ENCODE peak calls at places on chromosomes 5 and 9, in five cellular contexts. One of them, this sample, is unnamed.

GRCh38 chr9:92980085-92980745 is 32.9 kb downstream of the FGD3 start:
- DNase-seq in progenitor cell of endocrine pancreas: no peak
- DNase-seq in HCT116: peak; percentile 42
- DNase-seq in glutamatergic neuron: no peak
- DNase-seq in Peyer's patch: peak; percentile 28
- DNase-seq in this sample: no peak

GRCh38 chr9:124882221-124882620 is 20.3 kb downstream of the ARPC5L start:
- DNase-seq in progenitor cell of endocrine pancreas: no peak
- DNase-seq in HCT116: no peak
- DNase-seq in glutamatergic neuron: no peak
- DNase-seq in Peyer's patch: no peak
- DNase-seq in this sample: no peak

GRCh38 chr5:91302335-91302734 is 80.8 kb downstream of the ARRDC3 start:
- DNase-seq in progenitor cell of endocrine pancreas: no peak
- DNase-seq in HCT116: no peak
- DNase-seq in glutamatergic neuron: no peak
- DNase-seq in Peyer's patch: no peak
- DNase-seq in this sample: no peak

GRCh38 chr5:103424453-103425205 is 138.0 kb downstream of the NUDT12 start:
- DNase-seq in progenitor cell of endocrine pancreas: no peak
- DNase-seq in HCT116: no peak
- DNase-seq in glutamatergic neuron: no peak
- DNase-seq in Peyer's patch: no peak
- DNase-seq in this sample: no peak

GRCh38 chr9:4435197-4435596 is 55.1 kb upstream of the SLC1A1 start:
- DNase-seq in progenitor cell of endocrine pancreas: no peak
- DNase-seq in HCT116: no peak
- DNase-seq in glutamatergic neuron: no peak
- DNase-seq in Peyer's patch: no peak
- DNase-seq in this sample: no peak

GRCh38 chr5:62621280-62621679 is 42.7 kb downstream of the LRRC70 start:
- DNase-seq in progenitor cell of endocrine pancreas: no peak
- DNase-seq in HCT116: no peak
- DNase-seq in glutamatergic neuron: peak; percentile 32
- DNase-seq in Peyer's patch: no peak
- DNase-seq in this sample: no peak

GRCh38 chr5:146034127-146034526 is 71.2 kb downstream of the PLAC8L1 start:
- DNase-seq in progenitor cell of endocrine pancreas: no peak
- DNase-seq in HCT116: no peak
- DNase-seq in glutamatergic neuron: no peak
- DNase-seq in Peyer's patch: no peak
- DNase-seq in this sample: no peak

GRCh38 chr9:109751253-109751652 is 28.7 kb upstream of the PALM2AKAP2 start:
- DNase-seq in progenitor cell of endocrine pancreas: no peak
- DNase-seq in HCT116: no peak
- DNase-seq in glutamatergic neuron: no peak
- DNase-seq in Peyer's patch: no peak
- DNase-seq in this sample: no peak

GRCh38 chr9:76887003-76887821 is 18.7 kb downstream of the PRUNE2 start:
- DNase-seq in progenitor cell of endocrine pancreas: no peak
- DNase-seq in HCT116: no peak
- DNase-seq in glutamatergic neuron: no peak
- DNase-seq in Peyer's patch: peak; percentile 82
- DNase-seq in this sample: no peak

GRCh38 chr9:99855467-99856176 is 33.9 kb downstream of the NR4A3 start:
- DNase-seq in progenitor cell of endocrine pancreas: no peak
- DNase-seq in HCT116: no peak
- DNase-seq in glutamatergic neuron: no peak
- DNase-seq in Peyer's patch: no peak
- DNase-seq in this sample: no peak

GRCh38 chr5:28216939-28217360 is 1178.6 kb upstream of the CDH9 start:
- DNase-seq in progenitor cell of endocrine pancreas: no peak
- DNase-seq in HCT116: no peak
- DNase-seq in glutamatergic neuron: no peak
- DNase-seq in Peyer's patch: no peak
- DNase-seq in this sample: no peak

GRCh38 chr5:60883229-60883628 is 39.2 kb upstream of the ELOVL7 start:
- DNase-seq in progenitor cell of endocrine pancreas: no peak
- DNase-seq in HCT116: peak; percentile 6
- DNase-seq in glutamatergic neuron: no peak
- DNase-seq in Peyer's patch: no peak
- DNase-seq in this sample: no peak

GRCh38 chr9:21653589-21653988 is 148.8 kb upstream of the MTAP start:
- DNase-seq in progenitor cell of endocrine pancreas: no peak
- DNase-seq in HCT116: no peak
- DNase-seq in glutamatergic neuron: no peak
- DNase-seq in Peyer's patch: no peak
- DNase-seq in this sample: no peak

GRCh38 chr5:143208781-143209510 is 194.5 kb downstream of the NR3C1 start:
- DNase-seq in progenitor cell of endocrine pancreas: no peak
- DNase-seq in HCT116: no peak
- DNase-seq in glutamatergic neuron: no peak
- DNase-seq in Peyer's patch: no peak
- DNase-seq in this sample: no peak

GRCh38 chr5:138905541-138905940 is 30.4 kb upstream of the LRRTM2 start:
- DNase-seq in progenitor cell of endocrine pancreas: no peak
- DNase-seq in HCT116: no peak
- DNase-seq in glutamatergic neuron: no peak
- DNase-seq in Peyer's patch: no peak
- DNase-seq in this sample: no peak

GRCh38 chr5:147398860-147399259 is 111.0 kb downstream of the DPYSL3 start:
- DNase-seq in progenitor cell of endocrine pancreas: no peak
- DNase-seq in HCT116: no peak
- DNase-seq in glutamatergic neuron: no peak
- DNase-seq in Peyer's patch: no peak
- DNase-seq in this sample: no peak

GRCh38 chr9:137415451-137415850 is 7.5 kb downstream of the EXD3 start:
- DNase-seq in progenitor cell of endocrine pancreas: no peak
- DNase-seq in HCT116: no peak
- DNase-seq in glutamatergic neuron: no peak
- DNase-seq in Peyer's patch: no peak
- DNase-seq in this sample: no peak
- TF ChIP-seq CTCF in progenitor cell of endocrine pancreas: no peak
- TF ChIP-seq CTCF in HCT116: no peak
- TF ChIP-seq CTCF in glutamatergic neuron: no peak
- TF ChIP-seq CTCF in Peyer's patch: no peak
- TF ChIP-seq CTCF in this sample: no peak

DNA sequence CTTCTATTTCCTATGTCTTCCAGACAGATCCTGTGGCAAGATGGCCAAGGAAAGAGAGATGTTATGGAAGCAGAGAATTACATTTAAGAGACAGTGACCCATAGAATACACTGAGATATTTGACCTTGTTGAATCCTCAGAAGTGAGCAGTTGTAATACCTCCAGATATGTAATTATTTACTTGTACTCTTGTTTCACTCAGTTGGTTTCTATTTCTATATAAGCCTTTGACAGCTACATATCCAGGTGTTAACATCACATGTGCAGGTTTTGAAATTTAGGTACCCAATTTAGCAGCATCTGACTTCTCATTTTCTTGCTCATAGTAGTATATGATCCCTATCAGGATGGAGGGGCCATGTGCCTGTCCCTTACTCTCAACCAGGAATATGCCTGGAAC is 269.5 kb downstream of the CD180 start:
- DNase-seq in progenitor cell of endocrine pancreas: no peak
- DNase-seq in HCT116: no peak
- DNase-seq in glutamatergic neuron: no peak
- DNase-seq in Peyer's patch: no peak
- DNase-seq in this sample: no peak
- TF ChIP-seq CTCF in progenitor cell of endocrine pancreas: no peak
- TF ChIP-seq CTCF in HCT116: no peak
- TF ChIP-seq CTCF in glutamatergic neuron: no peak
- TF ChIP-seq CTCF in Peyer's patch: no peak
- TF ChIP-seq CTCF in this sample: no peak

DNA sequence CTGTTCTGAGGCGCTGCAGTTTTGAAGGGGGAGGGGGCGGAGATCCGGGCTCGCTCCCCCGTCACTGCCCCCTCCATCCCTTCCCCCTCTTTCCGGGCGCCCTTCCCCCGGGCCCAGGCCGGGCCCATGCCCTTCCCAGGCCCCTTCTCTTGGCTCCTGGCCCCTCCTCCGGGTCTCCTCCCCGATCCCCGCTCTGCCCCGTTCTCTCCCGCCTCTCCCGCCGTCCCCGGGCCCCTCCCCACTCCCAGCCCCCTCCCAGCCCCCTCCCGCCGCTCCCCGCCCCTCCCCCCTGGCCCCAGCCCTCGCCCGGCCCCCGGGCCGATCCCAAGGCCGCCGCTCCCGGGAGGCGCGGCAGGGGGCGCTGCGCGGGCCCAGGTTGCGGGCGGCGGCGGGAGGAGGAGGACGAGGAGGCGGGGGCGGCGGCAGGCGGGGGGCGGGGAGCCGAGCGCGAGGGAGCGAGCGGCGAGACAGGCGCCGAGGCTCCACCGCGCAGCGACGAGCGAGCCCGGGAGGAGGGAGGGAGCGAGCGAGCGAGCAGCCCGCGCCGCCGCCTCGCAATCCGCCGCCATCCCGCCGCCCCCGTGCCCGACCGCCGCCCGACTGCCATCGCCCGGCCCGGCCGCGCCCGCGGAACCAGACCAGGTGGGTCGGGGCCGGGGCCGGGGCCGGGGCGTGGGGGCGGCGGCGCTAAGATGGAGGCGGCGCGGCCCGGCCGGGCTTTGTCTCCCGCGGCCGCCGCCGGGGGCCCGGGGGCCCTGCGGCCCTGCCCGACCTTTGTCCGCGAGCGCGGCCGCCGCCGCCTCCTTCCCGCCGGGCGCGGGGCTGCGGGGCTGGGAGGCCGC is at the start of gene PRRC2B:
- DNase-seq in progenitor cell of endocrine pancreas: peak; percentile 91
- DNase-seq in HCT116: peak; percentile 33
- DNase-seq in glutamatergic neuron: peak; percentile 94
- DNase-seq in Peyer's patch: peak; percentile 92
- DNase-seq in this sample: peak; percentile 80
- TF ChIP-seq CTCF in progenitor cell of endocrine pancreas: peak; percentile 68
- TF ChIP-seq CTCF in HCT116: no peak
- TF ChIP-seq CTCF in glutamatergic neuron: peak; percentile 58
- TF ChIP-seq CTCF in Peyer's patch: peak; percentile 24
- TF ChIP-seq CTCF in this sample: peak; percentile 40

GRCh38 chr5:672329-673139 is 20.6 kb downstream of the TPPP start:
- DNase-seq in progenitor cell of endocrine pancreas: no peak
- DNase-seq in HCT116: no peak
- DNase-seq in glutamatergic neuron: peak; percentile 20
- DNase-seq in Peyer's patch: peak; percentile 86
- DNase-seq in this sample: no peak
- TF ChIP-seq CTCF in progenitor cell of endocrine pancreas: no peak
- TF ChIP-seq CTCF in HCT116: no peak
- TF ChIP-seq CTCF in glutamatergic neuron: no peak
- TF ChIP-seq CTCF in Peyer's patch: no peak
- TF ChIP-seq CTCF in this sample: no peak

DNA sequence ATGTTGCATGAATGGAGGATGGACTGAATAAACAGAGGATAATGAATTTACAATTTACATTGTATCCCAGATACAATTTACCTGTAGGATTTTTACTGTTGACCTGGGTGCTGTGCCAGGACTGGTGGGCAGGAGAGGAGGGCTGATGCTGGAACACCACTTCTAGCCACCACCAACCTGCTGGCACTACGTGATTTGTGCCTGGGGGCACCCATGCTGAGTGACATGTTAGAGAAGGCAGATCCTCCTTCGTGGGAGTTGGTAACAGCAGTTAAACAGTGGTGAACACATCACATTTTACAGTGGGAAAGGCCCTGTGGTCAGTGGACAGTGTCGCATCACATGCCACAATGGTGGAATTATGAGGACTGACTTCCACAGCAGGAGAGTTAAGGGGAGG is 3.0 kb upstream of the ANKRD34B start:
- DNase-seq in progenitor cell of endocrine pancreas: no peak
- DNase-seq in HCT116: no peak
- DNase-seq in glutamatergic neuron: no peak
- DNase-seq in Peyer's patch: no peak
- DNase-seq in this sample: no peak
- TF ChIP-seq CTCF in progenitor cell of endocrine pancreas: no peak
- TF ChIP-seq CTCF in HCT116: no peak
- TF ChIP-seq CTCF in glutamatergic neuron: no peak
- TF ChIP-seq CTCF in Peyer's patch: no peak
- TF ChIP-seq CTCF in this sample: no peak

DNA sequence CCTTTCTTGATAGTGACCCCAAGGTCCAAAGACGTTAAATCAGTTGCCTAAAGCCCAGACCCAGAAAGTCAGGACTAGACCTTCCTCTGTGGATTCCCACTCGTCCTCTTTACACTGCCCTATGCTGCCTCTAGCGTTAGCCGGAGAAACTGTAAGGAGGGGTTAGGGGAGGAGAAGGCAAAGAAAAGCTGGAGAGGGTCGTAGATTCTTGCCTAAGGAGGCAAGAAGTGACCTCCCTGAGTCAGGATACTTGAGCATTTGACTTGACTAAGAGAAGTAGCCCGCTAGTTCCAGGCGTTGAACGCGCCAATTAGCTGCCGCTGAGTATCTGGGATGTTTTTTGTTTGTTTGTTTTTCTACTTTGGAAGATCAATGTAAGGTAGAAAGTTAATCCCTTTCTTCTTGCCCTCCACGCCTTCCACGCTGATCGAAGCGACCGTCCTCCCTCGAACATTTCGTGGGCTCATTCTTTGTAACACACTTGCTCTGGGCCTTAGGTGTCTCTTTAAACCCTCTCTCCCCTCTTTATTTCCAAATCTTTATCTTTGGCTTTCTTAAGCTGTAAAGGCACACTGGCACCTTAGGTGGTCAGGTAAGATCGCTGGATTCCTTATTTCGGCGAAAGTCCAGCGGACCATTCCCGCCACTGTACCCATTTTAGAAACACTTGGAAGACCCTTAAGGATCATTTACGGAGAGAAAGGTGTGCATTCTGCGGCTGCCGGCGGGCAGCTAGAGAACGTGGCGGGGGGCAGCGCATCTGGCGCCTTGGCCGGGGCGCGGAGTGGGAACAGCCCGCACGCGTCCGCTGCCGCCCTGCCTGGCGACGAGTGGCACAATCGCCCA is 5.1 kb upstream of the RGMB start:
- DNase-seq in progenitor cell of endocrine pancreas: peak; percentile 38
- DNase-seq in HCT116: no peak
- DNase-seq in glutamatergic neuron: peak; percentile 70
- DNase-seq in Peyer's patch: peak; percentile 60
- DNase-seq in this sample: no peak
- TF ChIP-seq CTCF in progenitor cell of endocrine pancreas: peak; percentile 89
- TF ChIP-seq CTCF in HCT116: no peak
- TF ChIP-seq CTCF in glutamatergic neuron: peak; percentile 78
- TF ChIP-seq CTCF in Peyer's patch: peak; percentile 77
- TF ChIP-seq CTCF in this sample: peak; percentile 88

DNA sequence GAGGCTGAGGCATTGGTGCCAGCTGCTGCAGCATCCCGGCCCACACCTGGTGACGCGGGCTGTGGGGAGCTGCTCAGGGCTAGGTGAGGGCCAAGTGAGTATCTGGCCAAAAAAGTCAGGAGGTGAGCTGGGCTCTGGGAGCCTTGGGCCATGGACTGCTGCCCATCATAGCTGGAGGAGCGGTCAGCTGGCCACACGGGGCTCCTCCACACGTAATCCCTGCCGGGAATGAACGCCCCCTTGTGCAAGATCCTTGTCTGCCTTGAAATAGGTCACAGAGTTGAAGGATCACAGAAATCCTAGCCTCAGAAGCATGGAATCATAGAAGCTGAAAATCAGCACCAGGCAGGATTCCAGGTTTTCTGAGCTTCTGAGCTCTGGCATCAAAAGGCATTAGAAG is 16.8 kb upstream of the COL27A1 start:
- DNase-seq in progenitor cell of endocrine pancreas: no peak
- DNase-seq in HCT116: no peak
- DNase-seq in glutamatergic neuron: no peak
- DNase-seq in Peyer's patch: no peak
- DNase-seq in this sample: no peak
- TF ChIP-seq CTCF in progenitor cell of endocrine pancreas: no peak
- TF ChIP-seq CTCF in HCT116: no peak
- TF ChIP-seq CTCF in glutamatergic neuron: no peak
- TF ChIP-seq CTCF in Peyer's patch: no peak
- TF ChIP-seq CTCF in this sample: no peak

GRCh38 chr5:98839469-98840383 is 66.3 kb downstream of the RGMB start:
- DNase-seq in progenitor cell of endocrine pancreas: no peak
- DNase-seq in HCT116: no peak
- DNase-seq in glutamatergic neuron: no peak
- DNase-seq in Peyer's patch: no peak
- DNase-seq in this sample: no peak
- TF ChIP-seq CTCF in progenitor cell of endocrine pancreas: no peak
- TF ChIP-seq CTCF in HCT116: no peak
- TF ChIP-seq CTCF in glutamatergic neuron: no peak
- TF ChIP-seq CTCF in Peyer's patch: peak; percentile 30
- TF ChIP-seq CTCF in this sample: no peak

This sample was measured in D721Med.